ENCODE peak calls at places on chromosomes 13 and 19, in ten cellular contexts. One of them, this sample, is unnamed.

GRCh38 chr13:52118095-52118494 is 10.8 kb downstream of the NEK5 start:
- DNase-seq in cardiac fibroblast: no peak
- DNase-seq in AG09319: no peak
- DNase-seq in B cell: no peak
- DNase-seq in transverse colon: no peak
- DNase-seq in right lobe of liver: no peak
- DNase-seq in brain microvascular endothelial cell: no peak
- DNase-seq in glutamatergic neuron: no peak
- DNase-seq in endodermal cell: no peak
- DNase-seq in AG04450: no peak
- DNase-seq in this sample: no peak

GRCh38 chr19:8004723-8005513 is 523 bp downstream of the ELAVL1 start:
- DNase-seq in cardiac fibroblast: peak; percentile 40
- DNase-seq in AG09319: no peak
- DNase-seq in B cell: peak; percentile 49
- DNase-seq in transverse colon: no peak
- DNase-seq in right lobe of liver: no peak
- DNase-seq in brain microvascular endothelial cell: no peak
- DNase-seq in glutamatergic neuron: peak; percentile 59
- DNase-seq in endodermal cell: no peak
- DNase-seq in AG04450: no peak
- DNase-seq in this sample: no peak

GRCh38 chr13:50672025-50672424 is 171.5 kb downstream of the DLEU7 start:
- DNase-seq in cardiac fibroblast: peak; percentile 31
- DNase-seq in AG09319: no peak
- DNase-seq in B cell: no peak
- DNase-seq in transverse colon: no peak
- DNase-seq in right lobe of liver: no peak
- DNase-seq in brain microvascular endothelial cell: no peak
- DNase-seq in glutamatergic neuron: no peak
- DNase-seq in endodermal cell: peak; percentile 3
- DNase-seq in AG04450: no peak
- DNase-seq in this sample: no peak

GRCh38 chr19:8308891-8309291 is 733 bp upstream of the CD320 start:
- DNase-seq in cardiac fibroblast: no peak
- DNase-seq in AG09319: no peak
- DNase-seq in B cell: no peak
- DNase-seq in transverse colon: no peak
- DNase-seq in right lobe of liver: peak; percentile 29
- DNase-seq in brain microvascular endothelial cell: no peak
- DNase-seq in glutamatergic neuron: no peak
- DNase-seq in endodermal cell: no peak
- DNase-seq in AG04450: no peak
- DNase-seq in this sample: no peak

GRCh38 chr13:112965573-112966115 is 3.4 kb upstream of the MCF2L start:
- DNase-seq in cardiac fibroblast: no peak
- DNase-seq in AG09319: no peak
- DNase-seq in B cell: no peak
- DNase-seq in transverse colon: peak; percentile 2
- DNase-seq in right lobe of liver: no peak
- DNase-seq in brain microvascular endothelial cell: no peak
- DNase-seq in glutamatergic neuron: no peak
- DNase-seq in endodermal cell: no peak
- DNase-seq in AG04450: no peak
- DNase-seq in this sample: no peak

GRCh38 chr19:2724148-2724557 is 3.0 kb upstream of the DIRAS1 start:
- DNase-seq in cardiac fibroblast: no peak
- DNase-seq in AG09319: no peak
- DNase-seq in B cell: no peak
- DNase-seq in transverse colon: no peak
- DNase-seq in right lobe of liver: no peak
- DNase-seq in brain microvascular endothelial cell: no peak
- DNase-seq in glutamatergic neuron: no peak
- DNase-seq in endodermal cell: no peak
- DNase-seq in AG04450: no peak
- DNase-seq in this sample: no peak

GRCh38 chr19:18013621-18014111 is 5.7 kb downstream of the ARRDC2 start:
- DNase-seq in cardiac fibroblast: no peak
- DNase-seq in AG09319: no peak
- DNase-seq in B cell: no peak
- DNase-seq in transverse colon: no peak
- DNase-seq in right lobe of liver: peak; percentile 80
- DNase-seq in brain microvascular endothelial cell: no peak
- DNase-seq in glutamatergic neuron: no peak
- DNase-seq in endodermal cell: no peak
- DNase-seq in AG04450: no peak
- DNase-seq in this sample: no peak

GRCh38 chr13:50123515-50123861 is 108.2 kb downstream of the KCNRG start:
- DNase-seq in cardiac fibroblast: no peak
- DNase-seq in AG09319: no peak
- DNase-seq in B cell: no peak
- DNase-seq in transverse colon: no peak
- DNase-seq in right lobe of liver: no peak
- DNase-seq in brain microvascular endothelial cell: no peak
- DNase-seq in glutamatergic neuron: no peak
- DNase-seq in endodermal cell: no peak
- DNase-seq in AG04450: no peak
- DNase-seq in this sample: no peak

GRCh38 chr19:18507021-18507726 is 14.7 kb downstream of the ELL start:
- DNase-seq in cardiac fibroblast: no peak
- DNase-seq in AG09319: no peak
- DNase-seq in B cell: no peak
- DNase-seq in transverse colon: peak; percentile 63
- DNase-seq in right lobe of liver: peak; percentile 88
- DNase-seq in brain microvascular endothelial cell: no peak
- DNase-seq in glutamatergic neuron: no peak
- DNase-seq in endodermal cell: no peak
- DNase-seq in AG04450: no peak
- DNase-seq in this sample: no peak

GRCh38 chr19:40590464-40591265 is 10.5 kb upstream of the LTBP4 start:
- DNase-seq in cardiac fibroblast: no peak
- DNase-seq in AG09319: no peak
- DNase-seq in B cell: no peak
- DNase-seq in transverse colon: no peak
- DNase-seq in right lobe of liver: no peak
- DNase-seq in brain microvascular endothelial cell: no peak
- DNase-seq in glutamatergic neuron: no peak
- DNase-seq in endodermal cell: peak; percentile 38
- DNase-seq in AG04450: no peak
- DNase-seq in this sample: no peak

GRCh38 chr19:43966079-43966694 is 15.2 kb downstream of the ZNF221 start:
- DNase-seq in cardiac fibroblast: peak; percentile 16
- DNase-seq in AG09319: no peak
- DNase-seq in B cell: no peak
- DNase-seq in transverse colon: no peak
- DNase-seq in right lobe of liver: no peak
- DNase-seq in brain microvascular endothelial cell: no peak
- DNase-seq in glutamatergic neuron: no peak
- DNase-seq in endodermal cell: no peak
- DNase-seq in AG04450: no peak
- DNase-seq in this sample: no peak

GRCh38 chr13:94673841-94674240 is 38.5 kb downstream of the SOX21 start:
- DNase-seq in cardiac fibroblast: no peak
- DNase-seq in AG09319: no peak
- DNase-seq in B cell: no peak
- DNase-seq in transverse colon: no peak
- DNase-seq in right lobe of liver: no peak
- DNase-seq in brain microvascular endothelial cell: no peak
- DNase-seq in glutamatergic neuron: no peak
- DNase-seq in endodermal cell: peak; percentile 62
- DNase-seq in AG04450: no peak
- DNase-seq in this sample: no peak

GRCh38 chr13:94672400-94672799 is 39.9 kb downstream of the SOX21 start:
- DNase-seq in cardiac fibroblast: no peak
- DNase-seq in AG09319: no peak
- DNase-seq in B cell: no peak
- DNase-seq in transverse colon: no peak
- DNase-seq in right lobe of liver: no peak
- DNase-seq in brain microvascular endothelial cell: no peak
- DNase-seq in glutamatergic neuron: no peak
- DNase-seq in endodermal cell: no peak
- DNase-seq in AG04450: no peak
- DNase-seq in this sample: no peak

GRCh38 chr13:94678845-94679244 is 33.5 kb downstream of the SOX21 start:
- DNase-seq in cardiac fibroblast: no peak
- DNase-seq in AG09319: no peak
- DNase-seq in B cell: no peak
- DNase-seq in transverse colon: no peak
- DNase-seq in right lobe of liver: no peak
- DNase-seq in brain microvascular endothelial cell: no peak
- DNase-seq in glutamatergic neuron: no peak
- DNase-seq in endodermal cell: no peak
- DNase-seq in AG04450: no peak
- DNase-seq in this sample: no peak

GRCh38 chr13:94677799-94678198 is 34.5 kb downstream of the SOX21 start:
- DNase-seq in cardiac fibroblast: no peak
- DNase-seq in AG09319: no peak
- DNase-seq in B cell: no peak
- DNase-seq in transverse colon: no peak
- DNase-seq in right lobe of liver: no peak
- DNase-seq in brain microvascular endothelial cell: no peak
- DNase-seq in glutamatergic neuron: no peak
- DNase-seq in endodermal cell: peak; percentile 67
- DNase-seq in AG04450: no peak
- DNase-seq in this sample: no peak

GRCh38 chr13:94674609-94675348 is 37.6 kb downstream of the SOX21 start:
- DNase-seq in cardiac fibroblast: peak; percentile 68
- DNase-seq in AG09319: peak; percentile 8
- DNase-seq in B cell: no peak
- DNase-seq in transverse colon: peak; percentile 46
- DNase-seq in right lobe of liver: peak; percentile 53
- DNase-seq in brain microvascular endothelial cell: peak; percentile 26
- DNase-seq in glutamatergic neuron: peak; percentile 64
- DNase-seq in endodermal cell: peak; percentile 90
- DNase-seq in AG04450: no peak
- DNase-seq in this sample: peak; percentile 48
- TF ChIP-seq CTCF in cardiac fibroblast: peak; percentile 80
- TF ChIP-seq CTCF in AG09319: peak; percentile 69
- TF ChIP-seq CTCF in B cell: peak; percentile 78
- TF ChIP-seq CTCF in transverse colon: peak; percentile 61
- TF ChIP-seq CTCF in right lobe of liver: peak; percentile 83
- TF ChIP-seq CTCF in brain microvascular endothelial cell: peak; percentile 85
- TF ChIP-seq CTCF in glutamatergic neuron: peak; percentile 81
- TF ChIP-seq CTCF in endodermal cell: peak; percentile 94
- TF ChIP-seq CTCF in AG04450: peak; percentile 76
- TF ChIP-seq CTCF in this sample: peak; percentile 59

GRCh38 chr19:1468274-1469199 is 10.5 kb downstream of the C19orf25 start:
- DNase-seq in cardiac fibroblast: peak; percentile 61
- DNase-seq in AG09319: no peak
- DNase-seq in B cell: no peak
- DNase-seq in transverse colon: no peak
- DNase-seq in right lobe of liver: no peak
- DNase-seq in brain microvascular endothelial cell: no peak
- DNase-seq in glutamatergic neuron: peak; percentile 55
- DNase-seq in endodermal cell: peak; percentile 88
- DNase-seq in AG04450: no peak
- DNase-seq in this sample: no peak
- TF ChIP-seq CTCF in cardiac fibroblast: no peak
- TF ChIP-seq CTCF in AG09319: no peak
- TF ChIP-seq CTCF in B cell: no peak
- TF ChIP-seq CTCF in transverse colon: no peak
- TF ChIP-seq CTCF in right lobe of liver: peak; percentile 15
- TF ChIP-seq CTCF in brain microvascular endothelial cell: no peak
- TF ChIP-seq CTCF in glutamatergic neuron: no peak
- TF ChIP-seq CTCF in endodermal cell: no peak
- TF ChIP-seq CTCF in AG04450: no peak
- TF ChIP-seq CTCF in this sample: peak; percentile 6

DNA sequence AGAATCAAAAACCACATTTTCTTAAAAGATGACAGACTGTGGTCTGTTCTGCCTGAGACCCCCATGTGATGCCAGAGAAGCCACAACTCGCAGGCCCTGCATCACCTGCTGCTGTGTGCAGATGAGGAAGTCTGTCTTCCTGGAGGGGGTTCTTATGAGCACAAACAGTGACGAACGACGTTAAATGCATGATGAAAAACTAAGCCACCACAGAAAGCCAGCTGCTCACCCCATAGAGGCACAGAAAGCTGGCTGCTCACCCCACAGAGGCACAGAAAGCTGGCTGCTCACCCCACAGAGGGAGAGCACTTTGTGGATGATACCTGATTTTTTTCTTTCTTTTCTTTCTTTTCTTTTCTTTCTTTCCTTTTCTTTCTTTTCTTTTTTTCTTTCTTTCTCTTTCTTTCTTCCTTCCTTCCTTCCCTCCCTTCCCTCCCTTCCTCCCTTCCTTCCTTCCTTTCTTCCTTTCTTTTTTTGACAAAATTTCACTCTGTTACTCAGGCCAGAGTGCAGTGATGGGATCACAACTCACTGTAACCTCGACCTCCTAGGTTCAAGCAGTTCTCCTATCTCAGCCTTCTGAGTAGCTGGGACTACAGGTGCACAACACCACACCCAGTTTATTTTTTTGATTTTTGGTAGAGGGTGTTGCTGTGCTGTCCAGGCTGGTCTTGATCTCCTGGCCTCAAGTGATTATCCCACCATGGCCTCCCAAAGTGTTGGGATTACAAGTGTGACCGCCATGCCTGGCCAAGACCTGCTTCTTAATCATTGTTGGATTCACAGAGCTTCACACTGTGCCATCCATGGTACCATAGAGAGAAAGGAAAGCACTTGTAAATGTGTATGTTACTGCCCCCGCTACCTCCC is 1191.4 kb downstream of the UQCRFS1 start:
- DNase-seq in cardiac fibroblast: no peak
- DNase-seq in AG09319: no peak
- DNase-seq in B cell: no peak
- DNase-seq in transverse colon: no peak
- DNase-seq in right lobe of liver: no peak
- DNase-seq in brain microvascular endothelial cell: no peak
- DNase-seq in glutamatergic neuron: no peak
- DNase-seq in endodermal cell: no peak
- DNase-seq in AG04450: no peak
- DNase-seq in this sample: no peak
- TF ChIP-seq CTCF in cardiac fibroblast: no peak
- TF ChIP-seq CTCF in AG09319: no peak
- TF ChIP-seq CTCF in B cell: no peak
- TF ChIP-seq CTCF in transverse colon: no peak
- TF ChIP-seq CTCF in right lobe of liver: no peak
- TF ChIP-seq CTCF in brain microvascular endothelial cell: no peak
- TF ChIP-seq CTCF in glutamatergic neuron: no peak
- TF ChIP-seq CTCF in endodermal cell: no peak
- TF ChIP-seq CTCF in AG04450: no peak
- TF ChIP-seq CTCF in this sample: no peak

DNA sequence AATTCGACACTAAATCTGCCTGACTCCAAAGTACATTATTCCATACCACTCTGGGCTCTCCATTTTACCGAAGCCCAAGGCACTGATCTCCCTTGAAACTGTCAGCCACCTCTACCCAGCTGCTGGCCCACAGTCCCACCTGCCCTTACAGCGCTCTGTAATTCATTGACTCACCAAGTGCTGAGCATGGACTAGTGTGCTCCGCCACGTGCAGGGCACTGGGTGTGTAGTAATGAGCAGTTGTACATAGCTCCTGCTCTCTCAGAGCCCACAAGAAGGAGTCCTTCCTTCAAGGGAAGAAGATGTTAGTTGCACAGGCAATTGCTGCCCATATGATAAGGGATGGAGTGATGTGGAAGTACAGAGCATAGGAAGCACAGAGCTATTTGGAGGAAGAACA is 76.6 kb upstream of the SIAH3 start:
- DNase-seq in cardiac fibroblast: no peak
- DNase-seq in AG09319: no peak
- DNase-seq in B cell: no peak
- DNase-seq in transverse colon: no peak
- DNase-seq in right lobe of liver: no peak
- DNase-seq in brain microvascular endothelial cell: no peak
- DNase-seq in glutamatergic neuron: no peak
- DNase-seq in endodermal cell: no peak
- DNase-seq in AG04450: no peak
- DNase-seq in this sample: no peak
- TF ChIP-seq CTCF in cardiac fibroblast: no peak
- TF ChIP-seq CTCF in AG09319: no peak
- TF ChIP-seq CTCF in B cell: no peak
- TF ChIP-seq CTCF in transverse colon: no peak
- TF ChIP-seq CTCF in right lobe of liver: no peak
- TF ChIP-seq CTCF in brain microvascular endothelial cell: no peak
- TF ChIP-seq CTCF in glutamatergic neuron: no peak
- TF ChIP-seq CTCF in endodermal cell: no peak
- TF ChIP-seq CTCF in AG04450: no peak
- TF ChIP-seq CTCF in this sample: no peak

This sample was measured in GM10248.